ENCODE peak calls at places on chromosomes 2 and 18, in six cellular contexts. A is mammary epithelial cell, I is fibroblast of pulmonary artery, Z is left lung, M is thoracic aorta, N is Calu3. U is an unnamed sample.

GRCh38 chr2:214261683-214262082 is 149.2 kb upstream of the VWC2L start:
- DNase-seq in M (no peak), Z (no peak), I (no peak), N (no peak), A (no peak), U (no peak)

GRCh38 chr2:47504174-47504810 is 101.3 kb downstream of the MSH2 start:
- DNase-seq in I (no peak), A (no peak), M (no peak), Z (no peak), N (no peak), U (no peak)

GRCh38 chr2:20035961-20036666 is 15.3 kb downstream of the LAPTM4A start:
- DNase-seq in I (no peak), Z (no peak), M (no peak), N (no peak), A (no peak), U (no peak)

GRCh38 chr2:69104281-69104680 is 91.3 kb downstream of the ANTXR1 start:
- DNase-seq in I (no peak), Z (no peak), N (no peak), A (no peak), M (no peak), U (no peak)

GRCh38 chr2:64177315-64177714 is 33.1 kb upstream of the PELI1 start:
- DNase-seq in I (peak; percentile 54), N (no peak), M (no peak), A (no peak), Z (no peak), U (no peak)

GRCh38 chr18:12334280-12335262 is 26.5 kb downstream of the TUBB6 start:
- DNase-seq in M (no peak), I (no peak), Z (no peak), A (no peak), N (no peak), U (no peak)

GRCh38 chr2:181058378-181059269 is 78.2 kb downstream of the UBE2E3 start:
- DNase-seq in N (peak; percentile 41), Z (no peak), A (peak; percentile 31), M (no peak), I (peak; percentile 44), U (no peak)

GRCh38 chr2:24548058-24548457 is 57.0 kb downstream of the NCOA1 start:
- DNase-seq in Z (no peak), A (no peak), I (no peak), M (no peak), N (no peak), U (no peak)

GRCh38 chr2:98868548-98869271 is 67.3 kb downstream of the CRACDL start:
- DNase-seq in N (no peak), A (no peak), M (no peak), Z (no peak), I (no peak), U (no peak)

GRCh38 chr2:217822296-217823252 is 180.2 kb downstream of the TNS1 start:
- DNase-seq in I (peak; percentile 28), Z (no peak), N (no peak), A (peak; percentile 61), M (peak; percentile 68), U (no peak)

GRCh38 chr2:120576509-120577474 is 158.9 kb upstream of the GLI2 start:
- DNase-seq in I (peak; percentile 66), A (no peak), N (no peak), M (no peak), Z (no peak), U (no peak)

GRCh38 chr2:226307440-226308365 is 491.9 kb downstream of the IRS1 start:
- DNase-seq in A (no peak), I (no peak), N (no peak), M (no peak), Z (no peak), U (no peak)

GRCh38 chr18:70121842-70122241 is 83.6 kb downstream of the RTTN start:
- DNase-seq in M (no peak), I (no peak), A (no peak), Z (no peak), N (no peak), U (no peak)

DNA sequence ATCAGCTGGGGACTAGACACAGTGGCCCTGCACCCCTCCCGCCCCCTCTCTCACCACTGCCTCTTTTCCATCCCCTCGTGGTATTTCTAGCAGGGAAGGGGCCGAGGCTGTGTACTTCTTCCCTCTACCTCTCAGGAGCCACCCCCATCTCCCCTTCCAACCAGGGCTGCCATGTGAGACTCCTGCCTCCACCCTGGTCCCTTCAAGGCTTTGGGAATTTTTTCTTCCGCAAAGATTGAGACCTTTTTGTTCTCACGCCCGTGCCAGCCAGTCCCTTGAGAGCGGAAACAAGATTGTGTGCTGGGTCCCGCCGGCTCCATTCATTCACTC is 39.1 kb downstream of the LPIN1 start:
- DNase-seq in N (no peak), A (no peak), Z (no peak), I (no peak), M (no peak), U (no peak)
- TF ChIP-seq CTCF in N (no peak), A (no peak), Z (no peak), I (no peak), M (no peak), U (no peak)

DNA sequence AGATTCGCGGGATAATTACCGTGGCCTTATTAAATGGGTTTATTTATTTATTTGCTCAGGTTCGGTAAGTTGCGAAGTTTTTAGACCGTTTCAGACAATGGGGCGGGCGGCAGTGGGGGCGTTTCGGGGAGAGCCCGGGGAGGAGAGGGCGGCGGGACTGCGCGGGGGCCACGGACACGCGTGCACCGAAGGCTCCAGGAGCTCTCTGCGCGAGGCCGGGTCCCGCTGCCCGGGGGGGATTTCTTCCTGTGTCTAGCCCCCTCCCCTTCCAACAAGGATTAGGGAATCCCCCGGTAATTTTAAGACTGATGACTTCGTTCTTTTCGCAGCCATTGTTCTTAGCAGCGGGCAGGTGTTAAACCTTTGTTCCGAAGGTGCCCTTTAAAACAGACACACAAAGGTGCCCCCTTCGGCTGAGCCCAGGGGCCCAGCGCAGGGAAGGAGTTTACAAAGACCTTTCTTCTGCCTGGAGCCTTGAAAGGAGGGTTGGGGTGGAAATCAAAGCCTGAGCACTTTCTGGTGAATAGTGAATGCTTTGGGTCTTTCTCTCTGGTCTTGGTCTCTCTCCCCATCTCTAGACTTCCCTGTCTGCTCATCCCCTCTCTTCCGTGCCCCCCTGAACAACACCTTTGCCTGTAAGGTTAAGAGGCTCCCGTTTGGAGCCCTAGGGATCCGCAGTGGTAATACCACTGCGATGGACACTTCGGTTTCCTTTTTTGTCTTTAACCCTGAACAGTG is 2.1 kb downstream of the TRIB2 start:
- DNase-seq in Z (no peak), N (no peak), M (no peak), I (peak; percentile 39), A (peak; percentile 22), U (no peak)
- TF ChIP-seq CTCF in Z (no peak), N (no peak), M (no peak), I (no peak), A (no peak), U (no peak)

GRCh38 chr2:239106971-239107370 is 259.1 kb downstream of the TWIST2 start:
- DNase-seq in M (no peak), I (no peak), Z (no peak), A (no peak), N (no peak), U (no peak)
- TF ChIP-seq CTCF in M (no peak), I (no peak), Z (no peak), A (no peak), N (no peak), U (no peak)

DNA sequence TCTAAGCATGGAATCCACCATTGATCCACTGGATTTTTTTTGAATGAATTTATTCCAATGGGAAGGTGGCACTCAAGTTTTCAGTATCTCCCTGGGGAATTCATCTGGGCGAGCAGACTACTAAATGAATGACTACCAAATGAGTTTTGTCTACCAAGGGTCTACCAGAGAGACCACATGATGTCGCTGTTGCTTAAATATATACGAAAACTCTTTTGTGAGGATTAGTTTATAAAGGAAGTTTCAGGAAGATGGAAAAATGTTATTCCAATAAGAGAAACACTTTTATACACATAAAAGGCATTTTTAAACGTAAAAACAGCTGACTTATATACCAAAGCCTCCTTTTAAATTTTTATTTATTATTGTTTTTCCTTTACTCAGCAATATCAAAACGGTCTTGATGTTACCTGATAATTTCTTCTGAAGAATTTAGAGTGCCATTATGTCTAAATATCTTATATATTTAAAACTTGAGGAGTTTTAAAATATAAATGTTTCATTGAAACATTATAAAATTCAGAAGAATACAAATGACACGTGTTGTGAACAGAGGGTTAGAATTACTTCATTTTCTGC is 139.7 kb downstream of the HRH4 start:
- DNase-seq in A (peak; percentile 45), N (peak; percentile 22), Z (no peak), I (peak; percentile 76), M (no peak), U (peak; percentile 21)
- TF ChIP-seq CTCF in A (peak; percentile 55), N (peak; percentile 39), Z (peak; percentile 33), I (peak; percentile 61), M (peak; percentile 37), U (peak; percentile 68)

DNA sequence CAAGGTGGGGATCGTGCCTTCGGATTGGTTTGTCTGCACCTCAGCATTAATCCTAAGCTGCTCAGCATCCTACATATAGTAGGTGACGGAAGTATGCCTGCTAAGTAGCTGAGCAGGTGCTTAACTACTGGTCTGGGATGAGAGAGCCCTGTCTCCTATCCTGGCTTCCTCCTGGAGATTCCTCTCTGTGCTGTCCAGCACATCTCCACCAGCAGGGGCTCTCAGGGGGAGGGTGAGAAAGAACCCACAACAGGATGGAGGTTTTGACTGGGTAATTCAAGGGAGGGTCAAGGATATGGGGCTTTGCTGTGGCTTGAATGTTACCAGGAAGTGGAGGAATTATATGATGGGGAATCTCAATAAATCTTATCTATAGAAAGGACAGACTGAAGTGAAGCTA is 45.4 kb upstream of the KIF5C start:
- DNase-seq in Z (no peak), A (no peak), N (no peak), M (no peak), I (no peak), U (no peak)
- TF ChIP-seq CTCF in Z (no peak), A (no peak), N (no peak), M (no peak), I (peak; percentile 14), U (no peak)

DNA sequence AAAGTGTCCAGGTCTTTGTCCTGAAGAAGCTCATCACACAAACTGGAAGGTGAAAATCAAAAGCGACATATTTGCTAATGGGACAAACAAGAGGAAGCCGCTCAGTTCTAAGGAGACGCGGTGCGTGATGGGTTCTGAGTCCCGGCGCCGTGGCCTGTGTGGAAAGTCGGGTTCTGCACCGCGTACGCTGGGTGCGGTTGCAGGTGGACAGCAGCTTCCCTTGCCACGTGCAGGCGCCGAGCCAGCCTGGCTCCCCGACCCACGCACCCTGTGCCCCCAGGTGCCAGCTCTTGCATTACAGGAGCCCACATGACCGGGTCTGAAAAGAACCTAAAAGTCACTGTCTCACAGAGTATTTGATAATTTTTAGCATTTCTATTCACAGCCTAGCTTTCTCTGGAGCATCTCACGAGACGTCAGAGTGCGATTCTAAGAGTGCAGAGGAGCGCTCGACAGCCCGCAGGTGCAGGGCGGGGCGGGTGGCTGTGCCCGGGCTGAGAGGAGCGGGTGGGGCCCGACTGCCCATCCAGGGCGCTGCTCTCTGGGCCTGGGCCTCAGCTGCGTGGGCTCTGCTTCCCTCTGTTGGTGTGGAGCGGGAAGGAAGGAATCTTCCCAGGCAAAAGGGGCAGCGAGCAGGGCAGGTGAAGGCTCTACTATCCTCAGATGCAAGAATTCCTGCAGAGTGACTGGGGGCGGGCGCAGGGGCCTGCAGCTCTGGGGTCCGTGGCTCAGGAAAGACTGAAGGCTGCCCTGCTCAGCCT is 39.4 kb downstream of the MYT1L start:
- DNase-seq in A (no peak), M (no peak), N (no peak), I (no peak), Z (no peak), U (no peak)
- TF ChIP-seq CTCF in A (no peak), M (peak; percentile 41), N (no peak), I (no peak), Z (peak; percentile 12), U (peak; percentile 83)

GRCh38 chr18:13614318-13614643 is 112.1 kb downstream of the FAM210A start:
- DNase-seq in N (no peak), Z (no peak), A (no peak), I (no peak), M (no peak), U (no peak)
- TF ChIP-seq CTCF in N (no peak), Z (no peak), A (no peak), I (no peak), M (no peak), U (no peak)